ENCODE peak calls at places on chromosome 21, in four cellular contexts. One of them, this sample, is unnamed.
A peak's percentile ranks its signal among the peaks of the same experiment; 100 is the strongest.

GRCh38 chr21:25776440-25776839 is 41.7 kb downstream of the GABPA start:
- DNase-seq in astrocyte: no peak
- DNase-seq in ascending aorta: no peak
- DNase-seq in IMR-90: no peak
- DNase-seq in this sample: no peak

GRCh38 chr21:35824136-35824535 is 236.2 kb downstream of the SETD4 start:
- DNase-seq in astrocyte: peak; percentile 33
- DNase-seq in IMR-90: no peak
- DNase-seq in ascending aorta: no peak
- DNase-seq in this sample: no peak

GRCh38 chr21:24259241-24259640 is 1348.0 kb downstream of the MRPL39 start:
- DNase-seq in astrocyte: no peak
- DNase-seq in IMR-90: peak; percentile 83
- DNase-seq in ascending aorta: no peak
- DNase-seq in this sample: peak; percentile 3

GRCh38 chr21:44407493-44407892 is 47.8 kb upstream of the LRRC3 start:
- DNase-seq in astrocyte: no peak
- DNase-seq in IMR-90: no peak
- DNase-seq in ascending aorta: no peak
- DNase-seq in this sample: no peak

GRCh38 chr21:34965200-34966174 is 83.6 kb downstream of the RUNX1 start:
- DNase-seq in IMR-90: peak; percentile 83
- DNase-seq in ascending aorta: no peak
- DNase-seq in astrocyte: peak; percentile 68
- DNase-seq in this sample: peak; percentile 77

GRCh38 chr21:30072496-30072895 is 94.1 kb downstream of the CLDN17 start:
- DNase-seq in astrocyte: no peak
- DNase-seq in IMR-90: no peak
- DNase-seq in ascending aorta: no peak
- DNase-seq in this sample: no peak

GRCh38 chr21:36709868-36710728 is 11.2 kb downstream of the SIM2 start:
- DNase-seq in astrocyte: no peak
- DNase-seq in ascending aorta: peak; percentile 44
- DNase-seq in IMR-90: no peak
- DNase-seq in this sample: no peak

GRCh38 chr21:17796037-17796403 is 23.1 kb downstream of the C21orf91 start:
- DNase-seq in astrocyte: no peak
- DNase-seq in IMR-90: no peak
- DNase-seq in ascending aorta: no peak
- DNase-seq in this sample: no peak

GRCh38 chr21:26918318-26919065 is 48.4 kb downstream of the ADAMTS5 start:
- DNase-seq in IMR-90: peak; percentile 89
- DNase-seq in ascending aorta: no peak
- DNase-seq in astrocyte: peak; percentile 1
- DNase-seq in this sample: peak; percentile 78

GRCh38 chr21:42975886-42976608 is 1.7 kb downstream of the PKNOX1 start:
- DNase-seq in IMR-90: no peak
- DNase-seq in ascending aorta: no peak
- DNase-seq in astrocyte: no peak
- DNase-seq in this sample: peak; percentile 32

GRCh38 chr21:32112194-32112593 is 166.7 kb downstream of the MIS18A start:
- DNase-seq in ascending aorta: no peak
- DNase-seq in astrocyte: no peak
- DNase-seq in IMR-90: no peak
- DNase-seq in this sample: no peak

DNA sequence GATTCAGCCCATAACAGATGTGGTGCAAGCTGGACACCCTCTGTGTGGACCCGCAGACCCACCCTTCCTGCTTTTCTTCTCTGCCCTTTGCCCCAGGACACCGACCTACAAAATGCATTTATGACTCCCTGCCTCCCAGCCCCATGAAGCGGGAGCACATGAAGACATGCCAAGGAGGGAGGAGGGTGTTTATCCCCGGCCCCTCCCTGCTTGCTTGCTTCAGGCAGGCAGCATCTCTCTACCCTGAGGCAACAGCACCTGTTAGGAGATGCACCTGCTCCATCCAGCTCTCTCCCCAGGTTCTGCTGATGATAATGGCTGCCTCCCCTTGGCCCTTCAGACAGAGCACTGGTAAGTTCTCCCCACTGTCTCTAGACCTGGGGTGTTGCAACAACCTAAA is 187.5 kb downstream of the PSMG1 start:
- DNase-seq in ascending aorta: no peak
- DNase-seq in IMR-90: no peak
- DNase-seq in astrocyte: no peak
- DNase-seq in this sample: no peak
- H3K27ac ChIP-seq in ascending aorta: no peak overlapping the region
- H3K27ac ChIP-seq in IMR-90: no peak overlapping the region
- H3K27ac ChIP-seq in astrocyte: no peak overlapping the region
- H3K27ac ChIP-seq in this sample: no peak overlapping the region

GRCh38 chr21:46219591-46220239 is 8.9 kb downstream of the LSS start:
- DNase-seq in astrocyte: no peak
- DNase-seq in IMR-90: no peak
- DNase-seq in ascending aorta: no peak
- DNase-seq in this sample: no peak

GRCh38 chr21:46218906-46219590 is 9.5 kb downstream of the LSS start:
- DNase-seq in ascending aorta: no peak
- DNase-seq in astrocyte: no peak
- DNase-seq in IMR-90: no peak
- DNase-seq in this sample: no peak

GRCh38 chr21:46216132-46216747 is 12.3 kb downstream of the LSS start:
- DNase-seq in astrocyte: no peak
- DNase-seq in ascending aorta: peak; percentile 54
- DNase-seq in IMR-90: no peak
- DNase-seq in this sample: no peak

GRCh38 chr21:46215436-46216131 is 13.0 kb downstream of the LSS start:
- DNase-seq in IMR-90: no peak
- DNase-seq in ascending aorta: peak; percentile 58
- DNase-seq in astrocyte: no peak
- DNase-seq in this sample: no peak

DNA sequence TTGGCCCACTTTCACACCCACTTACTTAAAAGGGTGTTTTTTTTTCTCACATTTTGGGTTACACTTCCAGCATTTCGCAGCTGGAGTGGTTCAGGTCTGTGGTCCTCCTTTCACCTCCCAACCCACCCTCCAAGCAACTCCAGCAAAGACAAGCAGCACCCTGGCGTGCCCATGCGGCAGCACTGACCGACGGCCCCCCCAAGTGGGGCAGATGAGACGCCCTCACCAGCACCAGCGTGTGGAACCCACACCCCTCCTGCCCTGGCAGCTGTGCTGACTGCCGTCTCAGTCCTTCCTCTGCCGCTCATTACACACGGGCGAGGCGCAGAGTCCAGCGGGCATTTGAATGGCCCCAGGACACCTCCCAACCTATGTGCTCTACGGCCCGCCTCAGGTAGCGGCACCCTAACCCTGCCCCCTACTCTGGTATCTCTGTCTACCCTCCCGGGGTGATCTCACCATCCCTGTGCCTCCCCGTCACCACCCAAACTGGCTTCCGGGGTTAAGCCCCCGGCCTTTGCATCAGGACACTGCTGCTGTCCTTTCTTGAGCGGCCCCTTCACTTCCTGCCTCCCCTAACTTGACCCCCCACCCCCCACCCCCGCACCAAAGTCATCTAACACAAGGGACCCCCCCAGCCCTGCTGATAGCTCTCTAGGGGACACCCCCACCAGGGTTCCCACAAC is 10.9 kb downstream of the LSS start:
- DNase-seq in IMR-90: no peak
- DNase-seq in astrocyte: no peak
- DNase-seq in ascending aorta: no peak
- DNase-seq in this sample: no peak
- H3K27ac ChIP-seq in IMR-90: no peak overlapping the region
- H3K27ac ChIP-seq in astrocyte: no peak overlapping the region
- H3K27ac ChIP-seq in ascending aorta: no peak overlapping the region
- H3K27ac ChIP-seq in this sample: no peak overlapping the region

DNA sequence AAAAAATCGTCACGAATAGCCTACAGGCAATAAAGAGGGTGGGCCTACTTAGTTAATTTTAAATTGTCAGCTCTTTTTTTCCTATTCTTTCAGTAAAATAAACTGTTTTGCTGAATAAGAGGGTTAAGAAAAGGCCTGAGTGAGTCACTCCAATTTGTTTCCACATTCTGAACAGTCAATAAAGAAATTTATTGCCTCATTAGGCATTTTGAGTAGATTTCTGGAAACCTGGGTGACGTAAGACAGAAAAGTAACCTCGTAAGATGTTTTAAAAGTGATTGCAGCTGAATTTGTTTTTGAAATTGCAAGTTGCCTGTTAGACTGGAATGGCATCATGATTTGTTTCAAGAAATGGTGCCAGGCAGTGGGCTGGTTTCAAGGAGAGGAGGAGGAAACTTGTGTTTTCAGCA is 439.3 kb downstream of the USP25 start:
- DNase-seq in astrocyte: peak; percentile 82
- DNase-seq in IMR-90: peak; percentile 8
- DNase-seq in ascending aorta: no peak
- DNase-seq in this sample: peak; percentile 83
- H3K27ac ChIP-seq in astrocyte: peak overlapping the region; percentile 39
- H3K27ac ChIP-seq in IMR-90: no peak overlapping the region
- H3K27ac ChIP-seq in ascending aorta: no peak overlapping the region
- H3K27ac ChIP-seq in this sample: no peak overlapping the region

DNA sequence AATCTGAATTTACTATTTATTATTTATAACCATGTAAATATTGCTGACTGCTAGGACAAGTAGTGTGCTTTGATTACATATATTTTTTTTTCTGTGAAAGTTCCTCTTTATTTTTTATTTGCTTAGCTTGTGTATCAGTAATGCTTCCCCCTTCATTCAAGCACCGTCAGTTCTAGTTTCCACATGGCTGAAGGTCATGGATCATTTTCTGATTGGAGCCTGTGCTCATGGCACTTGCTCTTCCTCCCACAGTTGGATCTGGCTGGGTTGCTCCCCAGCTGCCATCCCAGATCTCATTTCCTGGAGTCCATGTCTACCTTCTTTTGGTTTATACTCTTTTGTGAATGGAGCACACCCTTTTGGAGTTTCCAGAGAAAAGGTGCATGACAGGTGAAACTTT is 57.0 kb upstream of the IGSF5 start:
- DNase-seq in astrocyte: no peak
- DNase-seq in ascending aorta: no peak
- DNase-seq in IMR-90: no peak
- DNase-seq in this sample: no peak
- H3K27ac ChIP-seq in astrocyte: no peak overlapping the region
- H3K27ac ChIP-seq in ascending aorta: no peak overlapping the region
- H3K27ac ChIP-seq in IMR-90: no peak overlapping the region
- H3K27ac ChIP-seq in this sample: no peak overlapping the region

GRCh38 chr21:41251961-41252642 is 64.5 kb upstream of the FAM3B start:
- DNase-seq in ascending aorta: no peak
- DNase-seq in IMR-90: peak; percentile 88
- DNase-seq in astrocyte: peak; percentile 97
- DNase-seq in this sample: peak; percentile 72
- H3K27ac ChIP-seq in ascending aorta: peak overlapping the region; percentile 85
- H3K27ac ChIP-seq in IMR-90: peak overlapping the region; percentile 72
- H3K27ac ChIP-seq in astrocyte: peak overlapping the region; percentile 88
- H3K27ac ChIP-seq in this sample: peak overlapping the region; percentile 40

DNA sequence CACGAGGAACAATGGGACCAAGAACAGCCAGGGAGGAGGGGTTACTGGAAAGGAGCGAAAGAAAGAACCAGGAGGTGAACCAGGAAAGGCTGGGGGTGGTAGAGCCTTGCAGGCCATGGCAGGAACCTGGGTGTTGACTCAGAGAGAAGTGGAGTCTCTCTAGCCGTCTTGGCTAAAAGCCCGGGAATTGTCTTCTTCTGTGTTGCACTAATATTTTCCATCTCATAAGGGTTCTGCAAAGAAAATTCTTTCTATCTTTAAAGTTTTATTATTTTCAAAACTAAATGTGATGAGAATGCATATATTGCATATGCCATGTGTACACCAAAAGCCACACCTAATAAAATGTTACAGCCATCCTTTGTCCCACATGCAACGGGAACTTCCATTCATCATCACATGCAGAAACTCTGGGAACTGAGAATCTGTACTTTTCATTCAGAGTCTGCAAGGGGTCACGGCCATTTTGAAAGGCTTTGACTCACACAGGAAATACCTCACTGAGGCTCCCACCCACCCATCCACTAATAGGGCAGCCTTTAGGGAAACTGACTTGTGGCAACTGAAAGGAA is 38.0 kb downstream of the ERG start:
- DNase-seq in astrocyte: peak; percentile 86
- DNase-seq in ascending aorta: peak; percentile 88
- DNase-seq in IMR-90: peak; percentile 12
- DNase-seq in this sample: peak; percentile 90
- H3K27ac ChIP-seq in astrocyte: peak overlapping the region; percentile 90
- H3K27ac ChIP-seq in ascending aorta: peak overlapping the region; percentile 77
- H3K27ac ChIP-seq in IMR-90: no peak overlapping the region
- H3K27ac ChIP-seq in this sample: no peak overlapping the region

GRCh38 chr21:41945982-41946381 is 7.8 kb downstream of the C2CD2 start:
- DNase-seq in IMR-90: no peak
- DNase-seq in ascending aorta: no peak
- DNase-seq in astrocyte: no peak
- DNase-seq in this sample: no peak

GRCh38 chr21:41950941-41951408 is 2.8 kb downstream of the C2CD2 start:
- DNase-seq in IMR-90: no peak
- DNase-seq in ascending aorta: no peak
- DNase-seq in astrocyte: no peak
- DNase-seq in this sample: no peak

GRCh38 chr21:41947596-41948403 is 6.0 kb downstream of the C2CD2 start:
- DNase-seq in IMR-90: peak; percentile 43
- DNase-seq in astrocyte: peak; percentile 31
- DNase-seq in ascending aorta: peak; percentile 89
- DNase-seq in this sample: peak; percentile 53

GRCh38 chr21:41948901-41949300 is 4.9 kb downstream of the C2CD2 start:
- DNase-seq in astrocyte: no peak
- DNase-seq in ascending aorta: no peak
- DNase-seq in IMR-90: no peak
- DNase-seq in this sample: no peak

DNA sequence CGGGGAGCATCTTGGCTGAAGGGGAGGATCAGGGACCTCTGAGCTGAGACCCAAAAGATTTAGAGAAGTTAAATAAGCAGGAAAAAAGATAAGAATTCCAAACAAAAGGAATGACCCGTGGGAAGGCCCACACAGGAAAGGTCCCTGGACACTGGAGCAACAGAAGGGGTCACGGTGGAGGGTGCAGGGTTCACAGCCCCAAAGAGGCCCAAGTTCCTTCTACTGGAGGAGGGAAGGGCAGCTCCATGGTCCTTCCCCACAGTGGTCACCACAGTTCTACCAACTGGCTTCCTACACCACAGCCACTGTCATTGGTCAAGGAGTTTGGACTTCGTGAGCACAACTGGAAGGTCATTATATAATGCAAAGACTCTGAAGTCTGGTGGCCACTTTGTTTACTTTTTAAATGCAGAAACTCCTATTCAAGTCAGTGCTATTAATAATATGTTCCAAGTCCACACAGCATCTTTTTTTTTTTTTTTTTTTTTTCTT is 5.4 kb downstream of the C2CD2 start:
- DNase-seq in IMR-90: no peak
- DNase-seq in ascending aorta: no peak
- DNase-seq in astrocyte: no peak
- DNase-seq in this sample: no peak
- H3K27ac ChIP-seq in IMR-90: no peak overlapping the region
- H3K27ac ChIP-seq in ascending aorta: peak overlapping the region; percentile 88
- H3K27ac ChIP-seq in astrocyte: no peak overlapping the region
- H3K27ac ChIP-seq in this sample: no peak overlapping the region

This sample was measured in fibroblast of lung.